ENCODE peak calls at places on chromosome X, in six cellular contexts. Z is CD8-positive, alpha-beta T cell; T is hepatocyte; K is AG09309; M is endothelial cell of umbilical vein; F is IMR-90. G is an unnamed sample.

GRCh38 chrX:74179499-74179898 is 124.5 kb upstream of the ZCCHC13 start:
- DNase-seq in Z (no peak), F (no peak), M (no peak), T (no peak), K (no peak), G (no peak)

GRCh38 chrX:49262603-49263002 is 1.9 kb downstream of the FOXP3 start:
- DNase-seq in Z (no peak), M (no peak), K (no peak), F (no peak), T (no peak), G (no peak)

GRCh38 chrX:71224969-71225368 is 1.9 kb downstream of the GJB1 start:
- DNase-seq in K (no peak), Z (no peak), T (no peak), F (no peak), M (no peak), G (no peak)

GRCh38 chrX:19609541-19609940 is 94.2 kb upstream of the MAP3K15 start:
- DNase-seq in F (no peak), Z (no peak), K (no peak), M (no peak), T (no peak), G (no peak)

GRCh38 chrX:137031517-137032377 is 2.0 kb downstream of the GPR101 start:
- DNase-seq in K (no peak), M (peak), T (peak), F (peak), Z (peak), G (no peak)

GRCh38 chrX:47859686-47860085 is 23.0 kb downstream of the ZNF81 start:
- DNase-seq in Z (no peak), M (no peak), T (no peak), K (no peak), F (no peak), G (no peak)

GRCh38 chrX:17567173-17567572 is 170.1 kb upstream of the SCML1 start:
- DNase-seq in K (no peak), Z (no peak), M (no peak), T (no peak), F (peak), G (no peak)

GRCh38 chrX:68941385-68941952 is 112.6 kb downstream of the EFNB1 start:
- DNase-seq in F (peak), M (no peak), K (no peak), T (no peak), Z (no peak), G (no peak)

GRCh38 chrX:17813277-17813676 is 47.8 kb downstream of the RAI2 start:
- DNase-seq in M (no peak), K (no peak), F (no peak), Z (no peak), T (peak), G (no peak)

GRCh38 chrX:39652336-39652735 is 445.4 kb downstream of the BCOR start:
- DNase-seq in Z (no peak), K (no peak), M (peak), F (peak), T (no peak), G (no peak)

GRCh38 chrX:31580726-31581125 is 508.9 kb upstream of the FTHL17 start:
- DNase-seq in M (peak), T (no peak), K (peak), Z (no peak), F (peak), G (peak)

GRCh38 chrX:106707771-106708454 is 18.6 kb upstream of the RNF128 start:
- DNase-seq in T (peak), M (no peak), K (peak), Z (no peak), F (peak), G (no peak)

GRCh38 chrX:39452404-39452803 is 645.4 kb downstream of the BCOR start:
- DNase-seq in M (no peak), T (no peak), Z (no peak), K (no peak), F (no peak), G (no peak)

GRCh38 chrX:19332983-19333382 is 10.7 kb upstream of the PDHA1 start:
- DNase-seq in F (peak), Z (no peak), K (no peak), T (peak), M (no peak), G (no peak)

GRCh38 chrX:51395807-51396728 is 63.4 kb downstream of the NUDT10 start:
- DNase-seq in T (no peak), F (no peak), M (no peak), Z (peak), K (no peak), G (no peak)
- TF ChIP-seq CTCF in T (no peak), F (peak), M (no peak), Z (peak), K (no peak), G (peak)

GRCh38 chrX:109533005-109533404 is 3.6 kb upstream of the NXT2 start:
- DNase-seq in Z (no peak), T (no peak), K (no peak), M (no peak), F (no peak), G (no peak)
- H3K4me3 ChIP-seq in Z (no peak), T (no peak), K (no peak), M (no peak), F (no peak), G (no peak)

GRCh38 chrX:152165033-152165743 is 26.8 kb upstream of the MAGEA10 start:
- DNase-seq in F (no peak), M (no peak), K (no peak), T (no peak), Z (no peak), G (no peak)
- TF ChIP-seq CTCF in F (no peak), M (no peak), K (no peak), T (no peak), Z (no peak), G (no peak)

DNA sequence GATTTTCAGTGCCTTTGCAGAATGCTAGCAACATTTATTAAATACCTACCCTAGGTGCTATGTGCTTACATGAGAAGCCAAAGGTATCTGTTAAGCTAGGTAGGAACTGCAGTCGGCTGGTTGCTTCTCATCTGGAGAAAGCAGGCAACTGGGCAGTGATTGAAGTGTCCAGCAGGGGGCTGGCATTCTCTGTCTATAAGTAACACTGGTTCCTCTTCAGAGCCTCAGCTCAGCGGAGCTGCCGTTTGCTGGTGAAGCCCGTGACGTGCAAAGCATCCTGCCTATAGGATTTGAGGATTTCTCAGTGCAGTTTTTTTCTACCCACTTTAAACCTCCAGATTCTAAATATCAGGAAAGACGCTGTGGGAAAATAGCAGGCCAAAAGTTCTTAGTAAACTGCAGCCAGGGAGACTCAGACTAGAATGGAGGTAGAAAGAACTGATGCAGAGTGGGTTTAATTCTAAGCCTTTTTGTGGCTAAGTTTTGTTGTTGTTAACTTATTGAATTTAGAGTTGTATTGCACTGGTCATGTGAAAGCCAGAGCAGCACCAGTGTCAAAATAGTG is at the start of gene GRPR:
- DNase-seq in M (peak), Z (peak), T (peak), F (peak), K (peak), G (peak)
- H3K4me3 ChIP-seq in M (no peak), Z (no peak), T (no peak), F (no peak), K (no peak), G (no peak)

DNA sequence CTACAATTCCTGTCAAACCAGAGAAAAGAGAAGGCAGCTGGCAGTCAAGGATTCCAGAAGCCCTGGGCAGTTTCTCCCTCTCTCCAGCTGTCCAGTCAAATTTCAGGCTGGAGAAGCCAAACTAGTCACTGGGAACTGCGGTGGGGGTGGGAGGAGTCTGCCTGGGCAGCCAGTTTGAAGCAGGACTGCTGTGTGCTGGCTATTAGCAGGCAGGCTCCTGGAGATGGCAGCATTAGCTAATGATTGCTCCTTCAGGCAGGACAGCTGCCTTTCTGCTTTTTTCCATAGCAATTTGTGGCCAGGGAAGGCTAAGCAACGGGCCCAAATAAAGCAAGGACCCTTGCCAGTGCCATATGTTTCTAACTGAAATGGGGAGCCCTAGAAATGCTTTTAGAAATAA is 44.7 kb upstream of the FGF13 start:
- DNase-seq in K (no peak), Z (no peak), T (peak), M (no peak), F (no peak), G (no peak)
- TF ChIP-seq CTCF in K (peak), Z (no peak), T (peak), M (no peak), F (no peak), G (peak)

DNA sequence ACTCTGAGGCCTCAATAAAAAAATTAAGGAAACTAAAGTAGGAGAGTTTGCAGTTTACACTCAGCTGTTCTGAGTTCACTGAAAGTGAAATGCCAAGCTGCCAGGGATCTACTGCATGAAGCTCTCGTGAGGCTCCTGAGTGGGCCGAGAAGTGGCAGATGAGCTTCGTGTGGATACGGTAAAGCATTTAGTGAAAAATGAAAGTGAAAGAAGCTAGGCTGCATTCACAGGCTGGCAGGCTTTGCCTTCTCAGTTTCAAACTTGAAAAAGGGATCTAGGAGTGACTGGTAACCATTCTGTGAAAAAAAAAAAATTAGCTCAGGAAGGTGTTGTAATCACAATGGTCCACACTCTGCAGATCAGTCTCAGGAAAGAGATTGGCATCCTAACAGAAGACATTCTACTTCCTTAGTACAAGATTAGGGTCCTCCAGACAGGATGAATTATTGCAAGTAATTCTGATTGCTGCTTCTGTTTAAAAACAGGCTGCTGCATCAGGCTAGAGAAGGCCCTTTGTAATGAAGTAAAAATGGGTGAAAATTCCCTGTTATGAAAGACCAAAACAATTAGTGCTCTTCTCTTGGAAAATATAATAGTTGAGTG is 679.9 kb downstream of the RPA4 start:
- DNase-seq in M (peak), F (peak), K (peak), T (peak), Z (peak), G (peak)
- H3K4me3 ChIP-seq in M (no peak), F (peak), K (no peak), T (peak), Z (peak), G (peak)

GRCh38 chrX:53249387-53250042 is 24.5 kb upstream of the KDM5C start:
- DNase-seq in M (no peak), F (no peak), K (no peak), T (no peak), Z (no peak), G (no peak)
- TF ChIP-seq CTCF in M (no peak), F (no peak), K (no peak), T (no peak), Z (no peak), G (no peak)

G was measured in epithelial cell of proximal tubule.